ENCODE peak calls at places on chromosome 13, in ten cellular contexts. One of them, this sample, is unnamed. For H4K20me1, the result is how much of the 10 kb centered on the place peaks cover.

GRCh38 chr13:54029226-54029625 is 1000.6 kb downstream of the OLFM4 start:
- DNase-seq in GM23248: no peak
- DNase-seq in H1: no peak
- DNase-seq in IMR-90: no peak
- DNase-seq in K562: no peak
- DNase-seq in DND-41: no peak
- DNase-seq in mammary epithelial cell: peak
- DNase-seq in HCT116: no peak
- DNase-seq in astrocyte: peak
- DNase-seq in Karpas-422: peak
- DNase-seq in this sample: peak

GRCh38 chr13:25217023-25217909 is 45.2 kb upstream of the AMER2 start:
- DNase-seq in K562: no peak
- DNase-seq in GM23248: peak
- DNase-seq in astrocyte: peak
- DNase-seq in HCT116: no peak
- DNase-seq in IMR-90: peak
- DNase-seq in DND-41: no peak
- DNase-seq in Karpas-422: no peak
- DNase-seq in H1: no peak
- DNase-seq in mammary epithelial cell: peak
- DNase-seq in this sample: peak

GRCh38 chr13:35086667-35087066 is 144.6 kb downstream of the NBEA start:
- DNase-seq in H1: no peak
- DNase-seq in Karpas-422: no peak
- DNase-seq in GM23248: peak
- DNase-seq in K562: no peak
- DNase-seq in IMR-90: no peak
- DNase-seq in astrocyte: peak
- DNase-seq in DND-41: no peak
- DNase-seq in HCT116: peak
- DNase-seq in mammary epithelial cell: peak
- DNase-seq in this sample: peak

GRCh38 chr13:20489185-20489820 is 36.4 kb downstream of the CRYL1 start:
- DNase-seq in mammary epithelial cell: no peak
- DNase-seq in K562: no peak
- DNase-seq in HCT116: peak
- DNase-seq in Karpas-422: no peak
- DNase-seq in IMR-90: peak
- DNase-seq in GM23248: no peak
- DNase-seq in DND-41: no peak
- DNase-seq in H1: no peak
- DNase-seq in astrocyte: no peak
- DNase-seq in this sample: peak

GRCh38 chr13:79898996-79899395 is 418.0 kb downstream of the NDFIP2 start:
- DNase-seq in K562: no peak
- DNase-seq in IMR-90: peak
- DNase-seq in DND-41: no peak
- DNase-seq in mammary epithelial cell: peak
- DNase-seq in astrocyte: no peak
- DNase-seq in HCT116: no peak
- DNase-seq in H1: no peak
- DNase-seq in Karpas-422: no peak
- DNase-seq in GM23248: peak
- DNase-seq in this sample: no peak

GRCh38 chr13:113083402-113084061 is 22.1 kb upstream of the F7 start:
- DNase-seq in Karpas-422: no peak
- DNase-seq in astrocyte: peak
- DNase-seq in H1: no peak
- DNase-seq in K562: peak
- DNase-seq in IMR-90: peak
- DNase-seq in DND-41: no peak
- DNase-seq in mammary epithelial cell: no peak
- DNase-seq in HCT116: peak
- DNase-seq in GM23248: peak
- DNase-seq in this sample: peak

GRCh38 chr13:40622761-40623160 is 43.7 kb downstream of the FOXO1 start:
- DNase-seq in astrocyte: no peak
- DNase-seq in IMR-90: no peak
- DNase-seq in HCT116: no peak
- DNase-seq in mammary epithelial cell: no peak
- DNase-seq in H1: no peak
- DNase-seq in K562: no peak
- DNase-seq in Karpas-422: no peak
- DNase-seq in GM23248: no peak
- DNase-seq in DND-41: no peak
- DNase-seq in this sample: no peak

GRCh38 chr13:23289917-23290357 is 109.2 kb downstream of the SGCG start:
- DNase-seq in Karpas-422: peak
- DNase-seq in astrocyte: peak
- DNase-seq in HCT116: no peak
- DNase-seq in DND-41: no peak
- DNase-seq in GM23248: peak
- DNase-seq in H1: no peak
- DNase-seq in IMR-90: peak
- DNase-seq in mammary epithelial cell: peak
- DNase-seq in K562: peak
- DNase-seq in this sample: peak

GRCh38 chr13:51643114-51643881 is 59.0 kb downstream of the WDFY2 start:
- DNase-seq in GM23248: peak
- DNase-seq in HCT116: no peak
- DNase-seq in K562: no peak
- DNase-seq in DND-41: no peak
- DNase-seq in astrocyte: peak
- DNase-seq in H1: no peak
- DNase-seq in mammary epithelial cell: peak
- DNase-seq in Karpas-422: no peak
- DNase-seq in IMR-90: peak
- DNase-seq in this sample: peak

GRCh38 chr13:41678320-41678719 is 221.0 kb downstream of the RGCC start:
- DNase-seq in Karpas-422: no peak
- DNase-seq in H1: no peak
- DNase-seq in K562: no peak
- DNase-seq in astrocyte: peak
- DNase-seq in GM23248: peak
- DNase-seq in DND-41: no peak
- DNase-seq in mammary epithelial cell: no peak
- DNase-seq in IMR-90: peak
- DNase-seq in HCT116: no peak
- DNase-seq in this sample: no peak

GRCh38 chr13:76798037-76798436 is 88.2 kb downstream of the KCTD12 start:
- DNase-seq in GM23248: peak
- DNase-seq in DND-41: no peak
- DNase-seq in mammary epithelial cell: no peak
- DNase-seq in HCT116: no peak
- DNase-seq in H1: no peak
- DNase-seq in astrocyte: no peak
- DNase-seq in IMR-90: no peak
- DNase-seq in K562: no peak
- DNase-seq in Karpas-422: peak
- DNase-seq in this sample: no peak

GRCh38 chr13:79771493-79771892 is 290.5 kb downstream of the NDFIP2 start:
- DNase-seq in mammary epithelial cell: no peak
- DNase-seq in astrocyte: no peak
- DNase-seq in DND-41: no peak
- DNase-seq in H1: no peak
- DNase-seq in HCT116: no peak
- DNase-seq in IMR-90: no peak
- DNase-seq in K562: no peak
- DNase-seq in GM23248: no peak
- DNase-seq in Karpas-422: no peak
- DNase-seq in this sample: no peak

GRCh38 chr13:114227528-114227927 is 7.2 kb upstream of the CDC16 start:
- DNase-seq in HCT116: no peak
- DNase-seq in mammary epithelial cell: no peak
- DNase-seq in H1: no peak
- DNase-seq in K562: no peak
- DNase-seq in DND-41: no peak
- DNase-seq in Karpas-422: no peak
- DNase-seq in astrocyte: no peak
- DNase-seq in IMR-90: no peak
- DNase-seq in GM23248: no peak
- DNase-seq in this sample: no peak

GRCh38 chr13:83216521-83217245 is 665.6 kb downstream of the SLITRK1 start:
- DNase-seq in Karpas-422: no peak
- DNase-seq in HCT116: no peak
- DNase-seq in K562: no peak
- DNase-seq in mammary epithelial cell: no peak
- DNase-seq in DND-41: no peak
- DNase-seq in GM23248: peak
- DNase-seq in astrocyte: no peak
- DNase-seq in IMR-90: peak
- DNase-seq in H1: no peak
- DNase-seq in this sample: no peak

GRCh38 chr13:30737511-30738342 is 2.4 kb downstream of the ALOX5AP start:
- DNase-seq in astrocyte: no peak
- DNase-seq in GM23248: no peak
- DNase-seq in K562: no peak
- DNase-seq in Karpas-422: peak
- DNase-seq in H1: no peak
- DNase-seq in HCT116: no peak
- DNase-seq in IMR-90: no peak
- DNase-seq in DND-41: peak
- DNase-seq in mammary epithelial cell: no peak
- DNase-seq in this sample: no peak

GRCh38 chr13:33230178-33230881 is 55.2 kb downstream of the STARD13 start:
- DNase-seq in GM23248: peak
- DNase-seq in H1: no peak
- DNase-seq in IMR-90: peak
- DNase-seq in DND-41: no peak
- DNase-seq in K562: no peak
- DNase-seq in astrocyte: peak
- DNase-seq in mammary epithelial cell: no peak
- DNase-seq in Karpas-422: no peak
- DNase-seq in HCT116: no peak
- DNase-seq in this sample: peak
- H3K9ac ChIP-seq in GM23248: peak
- H3K9ac ChIP-seq in H1: no peak
- H3K9ac ChIP-seq in IMR-90: peak
- H3K9ac ChIP-seq in DND-41: no peak
- H3K9ac ChIP-seq in K562: no peak
- H3K9ac ChIP-seq in astrocyte: peak
- H3K9ac ChIP-seq in mammary epithelial cell: no peak
- H3K9ac ChIP-seq in Karpas-422: no peak
- H3K9ac ChIP-seq in HCT116: no peak
- H3K9ac ChIP-seq in this sample: peak

GRCh38 chr13:110879482-110879881 is 35.4 kb downstream of the ANKRD10 start:
- DNase-seq in DND-41: no peak
- DNase-seq in mammary epithelial cell: no peak
- DNase-seq in H1: no peak
- DNase-seq in K562: no peak
- DNase-seq in astrocyte: no peak
- DNase-seq in HCT116: no peak
- DNase-seq in GM23248: no peak
- DNase-seq in IMR-90: no peak
- DNase-seq in Karpas-422: no peak
- DNase-seq in this sample: no peak
- H4K20me1 ChIP-seq in DND-41: under half
- H4K20me1 ChIP-seq in mammary epithelial cell: under half
- H4K20me1 ChIP-seq in H1: under half
- H4K20me1 ChIP-seq in K562: under half
- H4K20me1 ChIP-seq in astrocyte: under half
- H4K20me1 ChIP-seq in HCT116: under half
- H4K20me1 ChIP-seq in GM23248: under half
- H4K20me1 ChIP-seq in IMR-90: under half
- H4K20me1 ChIP-seq in Karpas-422: under half
- H4K20me1 ChIP-seq in this sample: under half

DNA sequence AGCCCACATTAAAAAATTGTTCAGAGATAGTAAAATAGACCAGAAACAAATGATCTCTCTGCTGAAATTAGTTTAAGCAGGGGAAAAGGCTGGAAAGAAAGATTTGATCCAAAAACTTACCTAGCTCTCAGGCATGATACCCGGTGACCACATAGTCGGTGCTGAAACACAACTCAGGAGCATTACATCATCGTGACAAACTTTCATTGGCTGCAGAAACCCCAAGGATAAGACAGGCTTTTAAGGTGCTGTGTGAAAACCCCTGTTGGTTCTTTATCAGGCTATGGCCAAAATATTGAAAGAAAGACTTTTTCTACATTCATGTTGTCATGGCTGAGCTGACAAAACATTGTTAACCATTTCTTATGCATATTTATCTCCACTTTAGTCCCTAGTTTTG is 171.7 kb upstream of the KLF12 start:
- DNase-seq in DND-41: no peak
- DNase-seq in Karpas-422: no peak
- DNase-seq in H1: no peak
- DNase-seq in HCT116: no peak
- DNase-seq in K562: no peak
- DNase-seq in astrocyte: no peak
- DNase-seq in IMR-90: no peak
- DNase-seq in mammary epithelial cell: peak
- DNase-seq in GM23248: peak
- DNase-seq in this sample: no peak
- H3K9ac ChIP-seq in DND-41: no peak
- H3K9ac ChIP-seq in Karpas-422: no peak
- H3K9ac ChIP-seq in H1: no peak
- H3K9ac ChIP-seq in HCT116: no peak
- H3K9ac ChIP-seq in K562: no peak
- H3K9ac ChIP-seq in astrocyte: no peak
- H3K9ac ChIP-seq in IMR-90: no peak
- H3K9ac ChIP-seq in mammary epithelial cell: no peak
- H3K9ac ChIP-seq in GM23248: no peak
- H3K9ac ChIP-seq in this sample: no peak

GRCh38 chr13:111211789-111212516 is 96.8 kb downstream of the ARHGEF7 start:
- DNase-seq in H1: no peak
- DNase-seq in K562: no peak
- DNase-seq in Karpas-422: no peak
- DNase-seq in astrocyte: peak
- DNase-seq in DND-41: no peak
- DNase-seq in HCT116: no peak
- DNase-seq in GM23248: no peak
- DNase-seq in IMR-90: peak
- DNase-seq in mammary epithelial cell: no peak
- DNase-seq in this sample: no peak

GRCh38 chr13:111209613-111210012 is 94.5 kb downstream of the ARHGEF7 start:
- DNase-seq in DND-41: no peak
- DNase-seq in astrocyte: no peak
- DNase-seq in H1: no peak
- DNase-seq in mammary epithelial cell: no peak
- DNase-seq in K562: no peak
- DNase-seq in GM23248: no peak
- DNase-seq in Karpas-422: no peak
- DNase-seq in IMR-90: no peak
- DNase-seq in HCT116: no peak
- DNase-seq in this sample: no peak

GRCh38 chr13:111210945-111211469 is 95.9 kb downstream of the ARHGEF7 start:
- DNase-seq in astrocyte: peak
- DNase-seq in HCT116: no peak
- DNase-seq in DND-41: no peak
- DNase-seq in H1: no peak
- DNase-seq in GM23248: no peak
- DNase-seq in Karpas-422: no peak
- DNase-seq in K562: no peak
- DNase-seq in IMR-90: no peak
- DNase-seq in mammary epithelial cell: no peak
- DNase-seq in this sample: no peak

GRCh38 chr13:111210488-111210887 is 95.4 kb downstream of the ARHGEF7 start:
- DNase-seq in astrocyte: peak
- DNase-seq in IMR-90: peak
- DNase-seq in Karpas-422: no peak
- DNase-seq in DND-41: no peak
- DNase-seq in GM23248: peak
- DNase-seq in K562: no peak
- DNase-seq in HCT116: no peak
- DNase-seq in mammary epithelial cell: no peak
- DNase-seq in H1: no peak
- DNase-seq in this sample: peak

GRCh38 chr13:111210082-111210481 is 95.0 kb downstream of the ARHGEF7 start:
- DNase-seq in H1: no peak
- DNase-seq in Karpas-422: no peak
- DNase-seq in HCT116: no peak
- DNase-seq in mammary epithelial cell: no peak
- DNase-seq in K562: no peak
- DNase-seq in DND-41: no peak
- DNase-seq in IMR-90: no peak
- DNase-seq in GM23248: no peak
- DNase-seq in astrocyte: no peak
- DNase-seq in this sample: no peak
- H4K20me1 ChIP-seq in H1: under half
- H4K20me1 ChIP-seq in Karpas-422: under half
- H4K20me1 ChIP-seq in HCT116: under half
- H4K20me1 ChIP-seq in mammary epithelial cell: under half
- H4K20me1 ChIP-seq in K562: under half
- H4K20me1 ChIP-seq in DND-41: half or more
- H4K20me1 ChIP-seq in IMR-90: under half
- H4K20me1 ChIP-seq in GM23248: under half
- H4K20me1 ChIP-seq in astrocyte: under half
- H4K20me1 ChIP-seq in this sample: under half